ENCODE peak calls at places on chromosomes 12 and 14, in five cellular contexts. P is GM12878, N is HepG2, K is H1, E is K562. V is an unnamed sample. For H3K4me1, the result is how much of the 10 kb centered on the place peaks cover.

GRCh38 chr12:25423355-25423754 is 129.7 kb downstream of the LMNTD1 start:
- DNase-seq in P (no peak), N (no peak), K (no peak), E (no peak), V (no peak)

GRCh38 chr12:18084080-18084479 is 5.9 kb downstream of the RERGL start:
- DNase-seq in P (no peak), N (no peak), K (no peak), E (no peak), V (no peak)

GRCh38 chr12:122872815-122873361 is 23.0 kb downstream of the VPS37B start:
- DNase-seq in P (no peak), N (no peak), K (no peak), E (no peak), V (no peak)

GRCh38 chr14:66920196-66920595 is 269.0 kb upstream of the GARIN2 start:
- DNase-seq in P (no peak), N (peak), K (no peak), E (no peak), V (no peak)

GRCh38 chr14:102824832-102825231 is 47.6 kb downstream of the TRAF3 start:
- DNase-seq in P (no peak), N (no peak), K (no peak), E (no peak), V (no peak)

GRCh38 chr12:32993404-32993803 is 96.8 kb upstream of the PKP2 start:
- DNase-seq in P (no peak), N (no peak), K (no peak), E (no peak), V (no peak)

GRCh38 chr12:108832730-108833354 is 24.5 kb downstream of the SSH1 start:
- DNase-seq in P (no peak), N (no peak), K (no peak), E (no peak), V (no peak)

GRCh38 chr14:91509083-91509877 is 830 bp downstream of the PPP4R3A start:
- DNase-seq in P (no peak), N (peak), K (peak), E (peak), V (no peak)

GRCh38 chr12:131828671-131829350 is 618 bp downstream of the MMP17 start:
- DNase-seq in P (no peak), N (no peak), K (no peak), E (no peak), V (no peak)

GRCh38 chr12:3236345-3237153 is 159.4 kb downstream of the TSPAN9 start:
- DNase-seq in P (no peak), N (peak), K (no peak), E (peak), V (peak)

GRCh38 chr12:113779774-113780173 is 186.4 kb downstream of the RBM19 start:
- DNase-seq in P (no peak), N (no peak), K (no peak), E (no peak), V (no peak)

GRCh38 chr12:45601888-45602287 is 127.6 kb upstream of the ARID2 start:
- DNase-seq in P (no peak), N (no peak), K (no peak), E (no peak), V (no peak)

GRCh38 chr12:98037401-98038140 is 477.8 kb upstream of the TMPO start:
- DNase-seq in P (no peak), N (no peak), K (no peak), E (no peak), V (no peak)

GRCh38 chr14:68143341-68143807 is 323.8 kb downstream of the RAD51B start:
- DNase-seq in P (no peak), N (no peak), K (no peak), E (no peak), V (no peak)

GRCh38 chr14:48670939-48671338 is 915.2 kb downstream of the RPS29 start:
- DNase-seq in P (no peak), N (no peak), K (no peak), E (no peak), V (no peak)

GRCh38 chr14:42428996-42429395 is 822.3 kb downstream of the LRFN5 start:
- DNase-seq in P (peak), N (no peak), K (no peak), E (no peak), V (no peak)

GRCh38 chr14:92780444-92780843 is 13.7 kb upstream of the GOLGA5 start:
- DNase-seq in P (no peak), N (no peak), K (no peak), E (no peak), V (no peak)

GRCh38 chr14:34027990-34028490 is 77.2 kb upstream of the EGLN3 start:
- DNase-seq in P (no peak), N (no peak), K (no peak), E (no peak), V (no peak)

GRCh38 chr14:98994571-98994970 is 277.4 kb downstream of the BCL11B start:
- DNase-seq in P (no peak), N (no peak), K (no peak), E (no peak), V (no peak)

GRCh38 chr14:106308839-106309389 is 782.5 kb downstream of the TMEM121 start:
- DNase-seq in P (peak), N (peak), K (peak), E (peak), V (no peak)

GRCh38 chr12:26750531-26751171 is 82.3 kb downstream of the ITPR2 start:
- DNase-seq in P (no peak), N (no peak), K (no peak), E (no peak), V (no peak)

GRCh38 chr12:46872135-46872534 is 46.3 kb upstream of the SLC38A4 start:
- DNase-seq in P (no peak), N (no peak), K (no peak), E (no peak), V (no peak)

GRCh38 chr14:104460920-104461651 is 118.5 kb upstream of the C14orf180 start:
- DNase-seq in P (no peak), N (no peak), K (peak), E (no peak), V (no peak)

GRCh38 chr12:6089041-6089823 is 35.2 kb downstream of the VWF start:
- DNase-seq in P (no peak), N (peak), K (no peak), E (no peak), V (peak)

GRCh38 chr12:19431407-19432308 is 7.6 kb upstream of the AEBP2 start:
- DNase-seq in P (peak), N (no peak), K (no peak), E (no peak), V (no peak)

GRCh38 chr14:36069535-36069900 is 107.0 kb downstream of the PTCSC3 start:
- DNase-seq in P (no peak), N (peak), K (peak), E (peak), V (peak)

GRCh38 chr14:97791072-97791471 is 993.9 kb downstream of the VRK1 start:
- DNase-seq in P (no peak), N (no peak), K (no peak), E (no peak), V (no peak)

GRCh38 chr14:54207075-54207474 is 189.7 kb upstream of the CDKN3 start:
- DNase-seq in P (no peak), N (no peak), K (no peak), E (no peak), V (no peak)

GRCh38 chr14:99729991-99730875 is 46.1 kb downstream of the CYP46A1 start:
- DNase-seq in P (no peak), N (peak), K (peak), E (peak), V (no peak)

GRCh38 chr12:132619301-132620112 is 931 bp downstream of the P2RX2 start:
- DNase-seq in P (no peak), N (no peak), K (peak), E (no peak), V (no peak)

GRCh38 chr12:107091381-107091780 is 2.0 kb downstream of the CRY1 start:
- DNase-seq in P (no peak), N (no peak), K (no peak), E (no peak), V (no peak)

GRCh38 chr12:46916796-46917419 is 91.1 kb upstream of the SLC38A4 start:
- DNase-seq in P (no peak), N (no peak), K (no peak), E (no peak), V (no peak)

GRCh38 chr12:120049426-120049825 is 60.4 kb downstream of the BICDL1 start:
- DNase-seq in P (no peak), N (no peak), K (no peak), E (no peak), V (no peak)

GRCh38 chr12:8127138-8127537 is 3.7 kb downstream of the CLEC4A start:
- DNase-seq in P (no peak), N (no peak), K (no peak), E (no peak), V (no peak)

GRCh38 chr12:27821259-27821973 is 41.4 kb upstream of the MANSC4 start:
- DNase-seq in P (peak), N (peak), K (no peak), E (peak), V (peak)

GRCh38 chr14:90426031-90426540 is 29.3 kb downstream of the CALM1 start:
- DNase-seq in P (no peak), N (no peak), K (no peak), E (no peak), V (no peak)

GRCh38 chr14:90425480-90425879 is 28.7 kb downstream of the CALM1 start:
- DNase-seq in P (no peak), N (no peak), K (no peak), E (no peak), V (no peak)

GRCh38 chr14:90427848-90428426 is 31.1 kb downstream of the CALM1 start:
- DNase-seq in P (no peak), N (no peak), K (no peak), E (no peak), V (no peak)

GRCh38 chr14:90424686-90425255 is 27.9 kb downstream of the CALM1 start:
- DNase-seq in P (no peak), N (no peak), K (no peak), E (no peak), V (no peak)

DNA sequence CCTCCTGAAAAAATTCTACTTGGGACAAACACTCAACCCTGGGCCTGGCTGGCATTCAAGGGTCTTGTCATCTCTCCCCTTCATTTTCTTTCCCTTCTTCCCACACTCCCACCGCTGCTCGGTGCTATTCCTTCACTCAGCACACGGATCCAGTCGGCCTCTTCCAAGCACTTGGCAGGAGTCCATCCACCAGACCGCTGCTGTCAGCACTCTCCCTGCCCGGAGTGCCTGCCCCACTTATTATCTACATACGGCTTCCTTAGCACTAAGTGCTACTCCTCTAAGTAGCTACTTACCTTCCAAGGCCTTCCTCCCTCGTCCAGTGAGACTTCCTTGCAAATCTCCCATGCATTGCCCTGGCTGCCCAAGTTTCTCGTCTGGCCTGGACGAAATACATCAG is 29.8 kb downstream of the CALM1 start:
- DNase-seq in P (no peak), N (no peak), K (no peak), E (no peak), V (no peak)
- TF ChIP-seq CEBPB in P (no peak), N (no peak), K (no peak), E (no peak), V (no peak)

GRCh38 chr14:52033131-52033642 is 35.7 kb downstream of the NID2 start:
- DNase-seq in P (no peak), N (no peak), K (no peak), E (peak), V (no peak)
- H3K4me1 ChIP-seq in P (under half), N (under half), K (under half), E (under half), V (under half)

DNA sequence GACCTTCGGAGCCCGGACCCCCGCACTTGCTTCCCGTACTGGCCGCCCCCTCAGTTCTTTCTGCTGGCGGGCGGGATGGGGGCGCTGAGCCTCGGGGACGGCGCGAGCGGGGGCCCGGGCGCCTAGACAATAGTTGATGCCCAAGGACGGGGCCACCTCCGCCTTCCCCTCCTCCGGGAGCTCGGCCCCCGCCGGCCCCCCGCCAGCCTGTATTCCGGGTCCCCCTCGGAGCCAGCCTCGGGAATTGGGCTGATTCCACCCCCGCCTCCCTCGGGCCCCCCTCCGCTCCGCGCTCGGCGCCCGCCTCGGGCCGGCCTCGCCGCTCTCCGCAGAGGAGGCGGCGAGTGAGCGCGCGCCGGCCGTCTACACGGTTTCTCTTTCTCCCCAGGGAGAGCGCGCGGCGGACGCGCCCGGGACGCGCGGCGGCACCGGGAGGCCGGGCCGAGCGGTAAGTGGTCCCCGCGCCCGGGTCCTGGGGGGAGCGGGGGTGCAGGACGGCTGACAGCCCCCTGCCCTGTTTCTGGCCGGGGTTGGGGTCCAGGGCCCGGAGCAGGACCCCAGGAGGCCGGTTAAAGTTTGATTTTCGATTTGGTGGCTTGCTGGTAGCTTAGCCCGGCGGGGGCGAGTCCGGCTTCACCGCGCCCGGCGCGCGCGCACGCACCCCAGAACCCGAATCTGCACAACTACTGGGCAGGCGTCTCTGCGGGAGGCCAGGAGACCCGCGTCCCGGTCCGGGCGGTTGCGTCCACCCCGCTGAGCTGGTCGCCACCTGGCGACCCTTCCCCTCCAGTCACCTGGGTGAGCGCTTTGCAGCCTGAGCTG is 413.7 kb downstream of the PCNX1 start:
- DNase-seq in P (no peak), N (no peak), K (peak), E (peak), V (no peak)
- TF ChIP-seq SRF in P (no peak), N (no peak), K (no peak), E (no peak), V (no peak)

DNA sequence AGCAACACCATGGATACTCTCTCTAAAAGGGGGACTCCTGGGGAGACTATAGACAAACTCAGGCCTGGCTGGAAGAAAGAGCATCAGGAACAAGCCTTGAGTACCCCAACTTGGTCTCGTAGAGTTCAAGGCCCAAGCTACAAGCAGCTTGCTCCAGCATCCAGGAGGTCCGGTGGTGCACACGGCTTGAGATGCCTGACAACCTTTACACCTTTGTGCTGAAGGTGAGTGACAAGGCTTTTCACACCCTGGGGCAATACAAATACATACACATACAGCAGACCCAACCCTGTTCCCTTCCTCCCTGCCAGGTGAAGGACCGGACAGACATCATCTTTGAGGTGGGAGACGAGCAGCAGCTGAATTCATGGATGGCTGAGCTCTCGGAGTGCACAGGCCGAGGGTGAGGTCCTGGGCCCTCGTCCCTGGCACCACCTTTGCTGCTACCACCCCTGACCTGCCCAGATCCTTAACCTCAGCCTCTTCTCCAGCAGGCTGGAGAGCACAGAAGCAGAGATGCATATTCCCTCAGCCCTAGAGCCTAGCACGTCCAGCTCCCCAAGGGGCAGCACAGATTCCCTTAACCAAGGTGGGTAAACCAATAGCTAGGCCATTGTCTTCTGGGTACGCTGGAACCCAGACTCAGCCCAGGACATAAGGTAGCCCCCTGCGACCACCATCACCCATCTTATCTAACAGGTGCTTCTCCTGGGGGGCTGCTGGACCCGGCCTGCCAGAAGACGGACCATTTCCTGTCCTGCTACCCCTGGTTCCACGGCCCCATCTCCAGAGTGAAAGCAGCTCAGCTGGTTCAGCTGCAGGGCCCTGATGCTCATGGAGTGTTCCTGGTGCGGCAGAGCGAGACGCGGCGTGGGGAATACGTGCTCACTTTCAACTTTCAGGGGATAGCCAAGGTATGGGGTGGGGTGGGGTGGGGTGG is 41.2 kb downstream of the SH2B3 start:
- DNase-seq in P (no peak), N (no peak), K (peak), E (no peak), V (no peak)
- TF ChIP-seq CEBPB in P (no peak), N (no peak), K (no peak), E (no peak), V (no peak)

V was measured in HCT116.